ENCODE peak calls at places on chromosomes 3 and 15, in six cellular contexts. One of them, this sample, is unnamed.

GRCh38 chr15:64264511-64264910 is 91.5 kb downstream of the CSNK1G1 start:
- DNase-seq in H1: no peak
- DNase-seq in GM12891: no peak
- DNase-seq in GM12878: no peak
- DNase-seq in K562: no peak
- DNase-seq in HepG2: no peak
- DNase-seq in this sample: no peak

GRCh38 chr3:174397848-174398247 is 461.3 kb upstream of the NAALADL2 start:
- DNase-seq in H1: no peak
- DNase-seq in GM12891: no peak
- DNase-seq in GM12878: no peak
- DNase-seq in K562: no peak
- DNase-seq in HepG2: peak; percentile 1
- DNase-seq in this sample: no peak

GRCh38 chr15:41955807-41956525 is 16.4 kb downstream of the EHD4 start:
- DNase-seq in H1: no peak
- DNase-seq in GM12891: no peak
- DNase-seq in GM12878: no peak
- DNase-seq in K562: no peak
- DNase-seq in HepG2: peak; percentile 34
- DNase-seq in this sample: no peak

GRCh38 chr15:79644091-79644490 is 212.0 kb downstream of the MINAR1 start:
- DNase-seq in H1: no peak
- DNase-seq in GM12891: no peak
- DNase-seq in GM12878: no peak
- DNase-seq in K562: no peak
- DNase-seq in HepG2: no peak
- DNase-seq in this sample: no peak

GRCh38 chr3:39541442-39541841 is 74.0 kb downstream of the MOBP start:
- DNase-seq in H1: no peak
- DNase-seq in GM12891: no peak
- DNase-seq in GM12878: no peak
- DNase-seq in K562: no peak
- DNase-seq in HepG2: no peak
- DNase-seq in this sample: no peak

GRCh38 chr3:15241341-15241740 is 35.3 kb downstream of the CAPN7 start:
- DNase-seq in H1: no peak
- DNase-seq in GM12891: no peak
- DNase-seq in GM12878: no peak
- DNase-seq in K562: peak; percentile 69
- DNase-seq in HepG2: no peak
- DNase-seq in this sample: no peak

GRCh38 chr3:154121236-154122095 is at the start of gene ARHGEF26:
- DNase-seq in H1: peak; percentile 98
- DNase-seq in GM12891: peak; percentile 56
- DNase-seq in GM12878: no peak
- DNase-seq in K562: peak; percentile 84
- DNase-seq in HepG2: peak; percentile 44
- DNase-seq in this sample: peak; percentile 54

GRCh38 chr3:122754867-122755835 is 38.5 kb downstream of the HSPBAP1 start:
- DNase-seq in H1: no peak
- DNase-seq in GM12891: peak; percentile 25
- DNase-seq in GM12878: peak; percentile 33
- DNase-seq in K562: peak; percentile 52
- DNase-seq in HepG2: peak; percentile 51
- DNase-seq in this sample: no peak

GRCh38 chr3:193240850-193241706 is at the start of gene PLAAT1:
- DNase-seq in H1: peak; percentile 70
- DNase-seq in GM12891: peak; percentile 25
- DNase-seq in GM12878: no peak
- DNase-seq in K562: peak; percentile 76
- DNase-seq in HepG2: no peak
- DNase-seq in this sample: peak; percentile 36

GRCh38 chr3:123584284-123584987 is 417 bp downstream of the HACD2 start:
- DNase-seq in H1: no peak
- DNase-seq in GM12891: no peak
- DNase-seq in GM12878: no peak
- DNase-seq in K562: no peak
- DNase-seq in HepG2: no peak
- DNase-seq in this sample: no peak

GRCh38 chr3:4633078-4634004 is 140.2 kb downstream of the ITPR1 start:
- DNase-seq in H1: no peak
- DNase-seq in GM12891: peak; percentile 39
- DNase-seq in GM12878: peak; percentile 30
- DNase-seq in K562: peak; percentile 73
- DNase-seq in HepG2: peak; percentile 52
- DNase-seq in this sample: peak; percentile 27

GRCh38 chr15:71526061-71526460 is 284.3 kb upstream of the NR2E3 start:
- DNase-seq in H1: no peak
- DNase-seq in GM12891: no peak
- DNase-seq in GM12878: no peak
- DNase-seq in K562: no peak
- DNase-seq in HepG2: no peak
- DNase-seq in this sample: no peak

GRCh38 chr3:196506687-196507086 is 3.1 kb upstream of the RNF168 start:
- DNase-seq in H1: no peak
- DNase-seq in GM12891: no peak
- DNase-seq in GM12878: no peak
- DNase-seq in K562: no peak
- DNase-seq in HepG2: no peak
- DNase-seq in this sample: no peak

GRCh38 chr3:74267583-74268184 is 346.8 kb downstream of the CNTN3 start:
- DNase-seq in H1: no peak
- DNase-seq in GM12891: peak; percentile 2
- DNase-seq in GM12878: no peak
- DNase-seq in K562: peak; percentile 36
- DNase-seq in HepG2: peak; percentile 40
- DNase-seq in this sample: no peak

GRCh38 chr3:45596290-45596791 is 1.8 kb downstream of the LIMD1 start:
- DNase-seq in H1: no peak
- DNase-seq in GM12891: peak; percentile 63
- DNase-seq in GM12878: peak; percentile 84
- DNase-seq in K562: peak; percentile 24
- DNase-seq in HepG2: no peak
- DNase-seq in this sample: peak; percentile 50

GRCh38 chr15:101057841-101058407 is 138.8 kb downstream of the LRRK1 start:
- DNase-seq in H1: peak; percentile 23
- DNase-seq in GM12891: no peak
- DNase-seq in GM12878: no peak
- DNase-seq in K562: no peak
- DNase-seq in HepG2: no peak
- DNase-seq in this sample: no peak

GRCh38 chr15:47813985-47814384 is 96.7 kb downstream of the SEMA6D start:
- DNase-seq in H1: no peak
- DNase-seq in GM12891: peak; percentile 9
- DNase-seq in GM12878: peak; percentile 68
- DNase-seq in K562: no peak
- DNase-seq in HepG2: no peak
- DNase-seq in this sample: no peak

GRCh38 chr3:126351086-126351770 is 6.0 kb downstream of the KLF15 start:
- DNase-seq in H1: no peak
- DNase-seq in GM12891: no peak
- DNase-seq in GM12878: no peak
- DNase-seq in K562: no peak
- DNase-seq in HepG2: no peak
- DNase-seq in this sample: no peak

GRCh38 chr3:126353694-126354321 is 3.4 kb downstream of the KLF15 start:
- DNase-seq in H1: no peak
- DNase-seq in GM12891: no peak
- DNase-seq in GM12878: no peak
- DNase-seq in K562: no peak
- DNase-seq in HepG2: peak; percentile 29
- DNase-seq in this sample: no peak

GRCh38 chr3:126351771-126352475 is 5.3 kb downstream of the KLF15 start:
- DNase-seq in H1: no peak
- DNase-seq in GM12891: no peak
- DNase-seq in GM12878: no peak
- DNase-seq in K562: no peak
- DNase-seq in HepG2: no peak
- DNase-seq in this sample: no peak

GRCh38 chr3:126354776-126355175 is 2.4 kb downstream of the KLF15 start:
- DNase-seq in H1: no peak
- DNase-seq in GM12891: no peak
- DNase-seq in GM12878: no peak
- DNase-seq in K562: no peak
- DNase-seq in HepG2: no peak
- DNase-seq in this sample: no peak

GRCh38 chr3:126352476-126353454 is 4.4 kb downstream of the KLF15 start:
- DNase-seq in H1: no peak
- DNase-seq in GM12891: no peak
- DNase-seq in GM12878: no peak
- DNase-seq in K562: no peak
- DNase-seq in HepG2: peak; percentile 67
- DNase-seq in this sample: no peak
- TF ChIP-seq POLR2A in H1: no peak
- TF ChIP-seq POLR2A in GM12891: no peak
- TF ChIP-seq POLR2A in GM12878: no peak
- TF ChIP-seq POLR2A in K562: no peak
- TF ChIP-seq POLR2A in HepG2: no peak
- TF ChIP-seq POLR2A in this sample: no peak

GRCh38 chr15:51575775-51576174 is 46.8 kb downstream of the DMXL2 start:
- DNase-seq in H1: no peak
- DNase-seq in GM12891: no peak
- DNase-seq in GM12878: no peak
- DNase-seq in K562: no peak
- DNase-seq in HepG2: no peak
- DNase-seq in this sample: no peak
- TF ChIP-seq POLR2AphosphoS5 in H1: no peak
- TF ChIP-seq POLR2AphosphoS5 in GM12891: no peak
- TF ChIP-seq POLR2AphosphoS5 in GM12878: no peak
- TF ChIP-seq POLR2AphosphoS5 in K562: no peak
- TF ChIP-seq POLR2AphosphoS5 in HepG2: no peak
- TF ChIP-seq POLR2AphosphoS5 in this sample: no peak

GRCh38 chr3:37691213-37691830 is 170.4 kb upstream of the CTDSPL start:
- DNase-seq in H1: no peak
- DNase-seq in GM12891: no peak
- DNase-seq in GM12878: no peak
- DNase-seq in K562: no peak
- DNase-seq in HepG2: no peak
- DNase-seq in this sample: no peak
- TF ChIP-seq TAF1 in H1: no peak
- TF ChIP-seq TAF1 in GM12891: no peak
- TF ChIP-seq TAF1 in GM12878: no peak
- TF ChIP-seq TAF1 in K562: no peak
- TF ChIP-seq TAF1 in HepG2: no peak
- TF ChIP-seq TAF1 in this sample: no peak

GRCh38 chr15:74433592-74434259 is at the start of gene SEMA7A:
- DNase-seq in H1: peak; percentile 89
- DNase-seq in GM12891: peak; percentile 97
- DNase-seq in GM12878: peak; percentile 57
- DNase-seq in K562: peak; percentile 90
- DNase-seq in HepG2: peak; percentile 64
- DNase-seq in this sample: peak; percentile 98
- TF ChIP-seq POLR2A in H1: no peak
- TF ChIP-seq POLR2A in GM12891: peak; percentile 90
- TF ChIP-seq POLR2A in GM12878: peak; percentile 98
- TF ChIP-seq POLR2A in K562: peak; percentile 64
- TF ChIP-seq POLR2A in HepG2: peak; percentile 78
- TF ChIP-seq POLR2A in this sample: peak; percentile 98

GRCh38 chr15:52288051-52288942 is 7.3 kb downstream of the MYO5C start:
- DNase-seq in H1: peak; percentile 43
- DNase-seq in GM12891: no peak
- DNase-seq in GM12878: no peak
- DNase-seq in K562: no peak
- DNase-seq in HepG2: peak; percentile 99
- DNase-seq in this sample: no peak
- TF ChIP-seq POLR2AphosphoS5 in H1: no peak
- TF ChIP-seq POLR2AphosphoS5 in GM12891: no peak
- TF ChIP-seq POLR2AphosphoS5 in GM12878: no peak
- TF ChIP-seq POLR2AphosphoS5 in K562: no peak
- TF ChIP-seq POLR2AphosphoS5 in HepG2: peak; percentile 80
- TF ChIP-seq POLR2AphosphoS5 in this sample: no peak

DNA sequence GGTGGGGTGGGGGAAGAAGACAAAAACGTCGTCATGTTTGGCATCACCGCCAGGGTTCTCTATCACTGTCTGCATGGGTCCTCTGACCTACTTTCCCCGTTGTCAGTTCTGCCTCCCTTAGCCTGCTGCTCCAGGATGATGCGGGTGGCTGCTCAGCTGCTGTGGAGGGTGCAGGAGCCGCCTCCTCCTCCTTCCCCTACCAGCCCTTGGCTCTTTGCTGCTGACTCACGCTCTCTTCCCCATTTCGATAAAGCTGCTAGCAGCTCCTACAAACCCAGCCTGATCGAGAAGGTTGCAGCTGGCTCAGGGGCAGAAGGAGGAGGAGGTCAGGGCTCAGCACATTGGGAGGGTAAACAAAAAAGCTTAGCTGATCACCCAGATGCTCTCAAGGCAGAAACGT is 49.5 kb upstream of the SEC13 start:
- DNase-seq in H1: no peak
- DNase-seq in GM12891: no peak
- DNase-seq in GM12878: no peak
- DNase-seq in K562: peak; percentile 76
- DNase-seq in HepG2: no peak
- DNase-seq in this sample: no peak
- TF ChIP-seq TAF1 in H1: no peak
- TF ChIP-seq TAF1 in GM12891: no peak
- TF ChIP-seq TAF1 in GM12878: no peak
- TF ChIP-seq TAF1 in K562: no peak
- TF ChIP-seq TAF1 in HepG2: no peak
- TF ChIP-seq TAF1 in this sample: no peak

GRCh38 chr15:62889734-62890505 is 152.6 kb upstream of the TPM1 start:
- DNase-seq in H1: no peak
- DNase-seq in GM12891: no peak
- DNase-seq in GM12878: no peak
- DNase-seq in K562: no peak
- DNase-seq in HepG2: no peak
- DNase-seq in this sample: no peak
- TF ChIP-seq POLR2A in H1: no peak
- TF ChIP-seq POLR2A in GM12891: no peak
- TF ChIP-seq POLR2A in GM12878: no peak
- TF ChIP-seq POLR2A in K562: no peak
- TF ChIP-seq POLR2A in HepG2: no peak
- TF ChIP-seq POLR2A in this sample: no peak

GRCh38 chr3:52253314-52254260 is 8.0 kb downstream of the PPM1M start:
- DNase-seq in H1: no peak
- DNase-seq in GM12891: peak; percentile 81
- DNase-seq in GM12878: peak; percentile 85
- DNase-seq in K562: no peak
- DNase-seq in HepG2: no peak
- DNase-seq in this sample: peak; percentile 81
- TF ChIP-seq POLR2AphosphoS5 in H1: no peak
- TF ChIP-seq POLR2AphosphoS5 in GM12891: peak; percentile 55
- TF ChIP-seq POLR2AphosphoS5 in GM12878: peak; percentile 76
- TF ChIP-seq POLR2AphosphoS5 in K562: no peak
- TF ChIP-seq POLR2AphosphoS5 in HepG2: no peak
- TF ChIP-seq POLR2AphosphoS5 in this sample: no peak

DNA sequence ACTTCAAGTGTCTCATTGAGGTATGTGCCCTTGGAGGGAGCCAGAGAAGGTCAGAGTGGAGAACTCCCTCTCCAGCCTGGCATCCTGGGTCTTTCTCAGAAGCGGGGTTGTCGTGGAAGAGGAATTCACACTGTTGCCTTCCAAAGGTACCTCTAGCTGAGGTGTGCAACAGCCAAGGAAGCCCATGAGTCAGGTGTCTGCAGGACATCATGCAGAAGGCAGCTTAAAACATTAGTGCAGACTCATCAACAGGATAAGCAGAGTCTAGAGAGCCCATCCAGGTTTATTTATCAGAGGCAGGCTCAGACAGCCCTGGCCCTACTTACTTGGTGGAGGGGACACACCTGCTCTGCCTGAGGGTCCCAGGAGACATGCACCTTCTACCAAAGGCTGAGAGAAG is 95.6 kb upstream of the TPM1 start:
- DNase-seq in H1: no peak
- DNase-seq in GM12891: no peak
- DNase-seq in GM12878: no peak
- DNase-seq in K562: no peak
- DNase-seq in HepG2: no peak
- DNase-seq in this sample: no peak
- TF ChIP-seq TAF1 in H1: no peak
- TF ChIP-seq TAF1 in GM12891: no peak
- TF ChIP-seq TAF1 in GM12878: no peak
- TF ChIP-seq TAF1 in K562: no peak
- TF ChIP-seq TAF1 in HepG2: no peak
- TF ChIP-seq TAF1 in this sample: no peak

GRCh38 chr3:98901465-98902174 is at the start of gene DCBLD2:
- DNase-seq in H1: peak; percentile 96
- DNase-seq in GM12891: peak; percentile 97
- DNase-seq in GM12878: peak; percentile 94
- DNase-seq in K562: peak; percentile 96
- DNase-seq in HepG2: peak; percentile 97
- DNase-seq in this sample: peak; percentile 97
- TF ChIP-seq POLR2A in H1: peak; percentile 97
- TF ChIP-seq POLR2A in GM12891: peak; percentile 59
- TF ChIP-seq POLR2A in GM12878: peak; percentile 89
- TF ChIP-seq POLR2A in K562: peak; percentile 73
- TF ChIP-seq POLR2A in HepG2: peak; percentile 93
- TF ChIP-seq POLR2A in this sample: peak; percentile 91

This sample was measured in GM12892.